ENCODE peak calls at places on chromosomes 6 and 20, in seven cellular contexts. F is astrocyte, L is endothelial cell of umbilical vein, V is adrenal gland, N is psoas muscle, P is fibroblast of mammary gland, E is thoracic aorta. H is an unnamed sample.

GRCh38 chr6:69866351-69867074 is at the start of gene COL19A1:
- DNase-seq in F (no peak), N (no peak), L (peak), V (peak), E (no peak), P (no peak), H (no peak)

GRCh38 chr20:53890434-53891305 is 179.7 kb downstream of the BCAS1 start:
- DNase-seq in N (no peak), V (no peak), F (no peak), L (peak), E (no peak), P (peak), H (no peak)

GRCh38 chr6:152290693-152291092 is 346.5 kb downstream of the SYNE1 start:
- DNase-seq in L (no peak), E (no peak), F (no peak), P (no peak), N (no peak), V (no peak), H (no peak)

GRCh38 chr6:143299253-143300166 is 151.0 kb downstream of the ADAT2 start:
- DNase-seq in V (no peak), F (no peak), N (no peak), E (no peak), L (no peak), P (no peak), H (no peak)

GRCh38 chr6:52046456-52046855 is 41.0 kb downstream of the PKHD1 start:
- DNase-seq in L (no peak), F (no peak), N (no peak), V (no peak), E (no peak), P (no peak), H (peak)

GRCh38 chr6:169583867-169584541 is 117.8 kb downstream of the WDR27 start:
- DNase-seq in F (no peak), N (no peak), E (no peak), L (no peak), P (no peak), V (no peak), H (no peak)

GRCh38 chr6:106973018-106973840 is 1.3 kb downstream of the CD24 start:
- DNase-seq in N (no peak), F (no peak), P (no peak), L (no peak), V (no peak), E (no peak), H (no peak)

GRCh38 chr6:162964703-162965140 is 236.9 kb downstream of the PACRG start:
- DNase-seq in E (no peak), F (peak), N (peak), V (peak), L (no peak), P (peak), H (peak)

GRCh38 chr6:67640462-67640861 is 994.6 kb upstream of the ADGRB3 start:
- DNase-seq in L (peak), P (peak), N (no peak), V (no peak), E (no peak), F (peak), H (no peak)

GRCh38 chr6:165663283-165663735 is 268 bp upstream of the PDE10A start:
- DNase-seq in V (peak), L (peak), E (no peak), P (peak), F (no peak), N (no peak), H (peak)

GRCh38 chr6:93799226-93799625 is 379.9 kb upstream of the EPHA7 start:
- DNase-seq in N (no peak), L (no peak), V (no peak), F (peak), P (peak), E (no peak), H (no peak)

GRCh38 chr6:137631323-137631722 is 137.1 kb upstream of the OLIG3 start:
- DNase-seq in P (no peak), L (no peak), V (no peak), E (no peak), F (peak), N (no peak), H (no peak)

GRCh38 chr20:11919046-11919445 is 1.4 kb downstream of the BTBD3 start:
- DNase-seq in N (no peak), P (no peak), E (no peak), F (peak), V (no peak), L (no peak), H (no peak)

GRCh38 chr20:59776626-59777320 is 156.7 kb downstream of the SYCP2 start:
- DNase-seq in E (no peak), L (no peak), P (no peak), V (no peak), F (no peak), N (no peak), H (no peak)

GRCh38 chr6:42281570-42281969 is 63.9 kb upstream of the MRPS10 start:
- DNase-seq in N (no peak), V (no peak), P (no peak), L (no peak), E (no peak), F (no peak), H (no peak)

GRCh38 chr20:64171211-64171610 is 7.0 kb downstream of the MYT1 start:
- DNase-seq in F (no peak), P (no peak), N (peak), V (no peak), L (no peak), E (no peak), H (no peak)

GRCh38 chr6:28393912-28394662 is 5.5 kb downstream of the ZSCAN12 start:
- DNase-seq in P (peak), E (no peak), N (no peak), F (no peak), V (no peak), L (peak), H (peak)

GRCh38 chr6:99603421-99604160 is 3.0 kb upstream of the PRDM13 start:
- DNase-seq in E (no peak), N (peak), V (peak), F (peak), L (peak), P (peak), H (no peak)

GRCh38 chr20:46123482-46124245 is 5.5 kb downstream of the CD40 start:
- DNase-seq in L (no peak), P (no peak), V (no peak), N (no peak), E (no peak), F (no peak), H (no peak)

GRCh38 chr20:47126374-47126705 is 230.2 kb downstream of the ZMYND8 start:
- DNase-seq in N (no peak), V (no peak), P (no peak), E (no peak), F (no peak), L (no peak), H (peak)

GRCh38 chr20:19427913-19428800 is 215.7 kb downstream of the SLC24A3 start:
- DNase-seq in P (no peak), L (no peak), V (no peak), N (no peak), E (no peak), F (no peak), H (no peak)

GRCh38 chr6:149646599-149646998 is 1.9 kb downstream of the KATNA1 start:
- DNase-seq in V (no peak), E (no peak), P (no peak), F (no peak), N (no peak), L (no peak), H (no peak)
- H3K4me3 ChIP-seq in V (no peak), E (peak), P (peak), F (peak), N (peak), L (no peak), H (peak)

DNA sequence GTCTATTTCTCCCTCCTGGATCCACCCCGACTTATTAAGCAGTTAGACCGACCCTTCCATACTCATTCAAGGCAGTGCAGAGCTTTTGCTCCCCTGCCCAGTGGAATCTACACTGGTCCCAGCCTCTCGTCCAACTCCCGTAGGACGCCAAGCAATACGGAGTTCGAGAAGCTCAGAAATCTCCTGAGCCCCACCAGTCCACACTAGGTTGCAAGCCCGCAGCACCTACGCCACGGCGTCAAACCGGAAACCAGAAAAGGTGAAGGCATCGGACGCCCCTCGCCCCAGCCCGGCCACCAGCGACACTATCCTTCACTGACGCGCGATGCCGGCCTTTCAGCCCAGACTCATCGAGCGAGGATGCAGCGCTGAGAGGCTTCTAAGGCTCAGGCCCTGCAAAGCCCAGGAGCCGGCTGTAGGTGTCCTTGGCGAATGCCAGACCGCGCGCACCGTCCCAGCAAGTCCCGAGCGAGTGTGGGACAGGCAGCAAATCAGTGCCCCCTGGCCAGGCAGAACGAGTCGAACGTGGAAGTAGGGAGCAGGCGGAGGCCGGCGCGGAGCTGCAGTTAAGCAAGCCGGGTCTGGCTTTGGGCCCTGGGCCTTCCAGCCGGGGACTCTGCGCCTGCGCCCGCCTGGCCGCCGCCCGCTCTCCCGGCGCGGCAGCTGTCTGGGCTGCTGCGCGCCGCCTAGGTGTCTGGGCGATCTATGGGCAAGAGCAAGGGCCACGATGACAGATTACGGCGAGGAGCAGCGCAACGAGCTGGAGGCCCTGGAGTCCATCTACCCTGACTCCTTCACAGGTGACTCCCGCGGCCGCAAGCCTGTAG is at the start of gene RWDD1:
- DNase-seq in P (peak), V (peak), N (peak), L (peak), F (peak), E (peak), H (peak)
- TF ChIP-seq CTCF in P (no peak), V (no peak), N (no peak), L (no peak), F (no peak), E (peak), H (no peak)

GRCh38 chr20:3238616-3239025 is 369 bp downstream of the SLC4A11 start:
- DNase-seq in E (no peak), N (no peak), F (no peak), P (no peak), L (no peak), V (peak), H (no peak)
- H3K4me3 ChIP-seq in E (peak), N (peak), F (peak), P (peak), L (peak), V (peak), H (peak)

GRCh38 chr20:57461726-57462125 is 63.2 kb downstream of the CTCFL start:
- DNase-seq in P (no peak), V (no peak), E (no peak), L (no peak), N (no peak), F (no peak), H (no peak)

GRCh38 chr20:57462781-57463180 is 62.2 kb downstream of the CTCFL start:
- DNase-seq in P (no peak), F (no peak), E (no peak), N (no peak), V (no peak), L (no peak), H (no peak)

GRCh38 chr20:57465486-57465885 is 59.5 kb downstream of the CTCFL start:
- DNase-seq in V (no peak), P (no peak), L (no peak), E (no peak), F (no peak), N (peak), H (no peak)

GRCh38 chr20:57465943-57466342 is 59.0 kb downstream of the CTCFL start:
- DNase-seq in V (no peak), E (no peak), P (no peak), F (no peak), L (no peak), N (no peak), H (no peak)

GRCh38 chr20:57464642-57465211 is 60.2 kb downstream of the CTCFL start:
- DNase-seq in L (no peak), F (no peak), P (peak), V (peak), N (peak), E (no peak), H (no peak)
- TF ChIP-seq CTCF in L (no peak), F (no peak), P (no peak), V (no peak), N (peak), E (no peak), H (peak)